ENCODE peak calls at places on chromosomes 2 and 18, in six cellular contexts. One of them, this sample, is unnamed.

GRCh38 chr2:88099798-88100488 is 27.9 kb downstream of the FABP1 start:
- DNase-seq in right lobe of liver: no peak
- DNase-seq in A549: peak
- DNase-seq in ovary: no peak
- DNase-seq in uterus: no peak
- DNase-seq in adrenal gland: no peak
- DNase-seq in this sample: peak

GRCh38 chr18:65257157-65257556 is 493.7 kb upstream of the CDH7 start:
- DNase-seq in ovary: no peak
- DNase-seq in right lobe of liver: no peak
- DNase-seq in adrenal gland: no peak
- DNase-seq in A549: no peak
- DNase-seq in uterus: no peak
- DNase-seq in this sample: no peak

GRCh38 chr2:233707979-233708644 is 4.6 kb upstream of the UGT1A5 start:
- DNase-seq in uterus: no peak
- DNase-seq in ovary: no peak
- DNase-seq in right lobe of liver: no peak
- DNase-seq in adrenal gland: no peak
- DNase-seq in A549: no peak
- DNase-seq in this sample: no peak

GRCh38 chr2:177753682-177754475 is 318.7 kb downstream of the PDE11A start:
- DNase-seq in right lobe of liver: no peak
- DNase-seq in ovary: peak
- DNase-seq in A549: peak
- DNase-seq in adrenal gland: peak
- DNase-seq in uterus: peak
- DNase-seq in this sample: no peak

GRCh38 chr2:69471793-69472192 is 34.6 kb upstream of the NFU1 start:
- DNase-seq in adrenal gland: no peak
- DNase-seq in uterus: no peak
- DNase-seq in A549: no peak
- DNase-seq in ovary: no peak
- DNase-seq in right lobe of liver: no peak
- DNase-seq in this sample: no peak

GRCh38 chr18:23752363-23752762 is 63.1 kb downstream of the LAMA3 start:
- DNase-seq in right lobe of liver: no peak
- DNase-seq in adrenal gland: no peak
- DNase-seq in uterus: no peak
- DNase-seq in ovary: no peak
- DNase-seq in A549: no peak
- DNase-seq in this sample: no peak

GRCh38 chr2:12818416-12819097 is 101.8 kb downstream of the TRIB2 start:
- DNase-seq in A549: no peak
- DNase-seq in right lobe of liver: no peak
- DNase-seq in adrenal gland: no peak
- DNase-seq in ovary: no peak
- DNase-seq in uterus: no peak
- DNase-seq in this sample: no peak

GRCh38 chr2:217434183-217434620 is 568.6 kb downstream of the TNS1 start:
- DNase-seq in right lobe of liver: peak
- DNase-seq in adrenal gland: peak
- DNase-seq in uterus: peak
- DNase-seq in ovary: peak
- DNase-seq in A549: peak
- DNase-seq in this sample: peak

GRCh38 chr2:70371753-70372152 is 69.9 kb upstream of the FAM136A start:
- DNase-seq in adrenal gland: no peak
- DNase-seq in ovary: no peak
- DNase-seq in A549: no peak
- DNase-seq in uterus: no peak
- DNase-seq in right lobe of liver: no peak
- DNase-seq in this sample: peak

GRCh38 chr2:26704441-26704977 is 12.0 kb downstream of the KCNK3 start:
- DNase-seq in ovary: no peak
- DNase-seq in A549: no peak
- DNase-seq in uterus: no peak
- DNase-seq in right lobe of liver: no peak
- DNase-seq in adrenal gland: no peak
- DNase-seq in this sample: peak

GRCh38 chr2:15251753-15252152 is 309.4 kb downstream of the NBAS start:
- DNase-seq in ovary: no peak
- DNase-seq in A549: no peak
- DNase-seq in adrenal gland: no peak
- DNase-seq in uterus: no peak
- DNase-seq in right lobe of liver: no peak
- DNase-seq in this sample: no peak

GRCh38 chr18:58668897-58669296 is 2.4 kb upstream of the MALT1 start:
- DNase-seq in uterus: no peak
- DNase-seq in adrenal gland: no peak
- DNase-seq in ovary: no peak
- DNase-seq in A549: no peak
- DNase-seq in right lobe of liver: no peak
- DNase-seq in this sample: no peak

GRCh38 chr18:38619129-38619528 is 1053.5 kb upstream of the CELF4 start:
- DNase-seq in A549: no peak
- DNase-seq in right lobe of liver: no peak
- DNase-seq in ovary: no peak
- DNase-seq in adrenal gland: no peak
- DNase-seq in uterus: no peak
- DNase-seq in this sample: no peak

GRCh38 chr18:14971461-14972185 is 223.7 kb downstream of the ANKRD30B start:
- DNase-seq in right lobe of liver: no peak
- DNase-seq in A549: no peak
- DNase-seq in ovary: no peak
- DNase-seq in adrenal gland: no peak
- DNase-seq in uterus: no peak
- DNase-seq in this sample: no peak

GRCh38 chr18:79575891-79576685 is 103.5 kb upstream of the CTDP1 start:
- DNase-seq in right lobe of liver: no peak
- DNase-seq in A549: no peak
- DNase-seq in ovary: peak
- DNase-seq in adrenal gland: no peak
- DNase-seq in uterus: peak
- DNase-seq in this sample: no peak

GRCh38 chr2:36433311-36434217 is 78.0 kb downstream of the CRIM1 start:
- DNase-seq in right lobe of liver: no peak
- DNase-seq in uterus: peak
- DNase-seq in adrenal gland: no peak
- DNase-seq in ovary: peak
- DNase-seq in A549: no peak
- DNase-seq in this sample: no peak

GRCh38 chr2:85853499-85854165 is 35.2 kb downstream of the ST3GAL5 start:
- DNase-seq in right lobe of liver: no peak
- DNase-seq in ovary: no peak
- DNase-seq in A549: no peak
- DNase-seq in adrenal gland: no peak
- DNase-seq in uterus: no peak
- DNase-seq in this sample: no peak

GRCh38 chr2:127100261-127101047 is 6.5 kb downstream of the BIN1 start:
- DNase-seq in uterus: no peak
- DNase-seq in right lobe of liver: peak
- DNase-seq in ovary: peak
- DNase-seq in A549: peak
- DNase-seq in adrenal gland: no peak
- DNase-seq in this sample: no peak
- TF ChIP-seq POLR2A in uterus: no peak
- TF ChIP-seq POLR2A in right lobe of liver: no peak
- TF ChIP-seq POLR2A in ovary: no peak
- TF ChIP-seq POLR2A in A549: no peak
- TF ChIP-seq POLR2A in adrenal gland: peak
- TF ChIP-seq POLR2A in this sample: no peak

GRCh38 chr2:6896930-6897759 is 19.6 kb downstream of the RSAD2 start:
- DNase-seq in uterus: no peak
- DNase-seq in A549: no peak
- DNase-seq in right lobe of liver: no peak
- DNase-seq in ovary: no peak
- DNase-seq in adrenal gland: no peak
- DNase-seq in this sample: no peak
- TF ChIP-seq POLR2A in uterus: no peak
- TF ChIP-seq POLR2A in A549: no peak
- TF ChIP-seq POLR2A in right lobe of liver: no peak
- TF ChIP-seq POLR2A in ovary: no peak
- TF ChIP-seq POLR2A in adrenal gland: no peak
- TF ChIP-seq POLR2A in this sample: no peak

GRCh38 chr2:96819101-96819875 is 3.2 kb downstream of the CNNM3 start:
- DNase-seq in A549: no peak
- DNase-seq in adrenal gland: peak
- DNase-seq in uterus: no peak
- DNase-seq in right lobe of liver: peak
- DNase-seq in ovary: no peak
- DNase-seq in this sample: no peak
- TF ChIP-seq POLR2A in A549: no peak
- TF ChIP-seq POLR2A in adrenal gland: no peak
- TF ChIP-seq POLR2A in uterus: no peak
- TF ChIP-seq POLR2A in right lobe of liver: no peak
- TF ChIP-seq POLR2A in ovary: no peak
- TF ChIP-seq POLR2A in this sample: no peak

DNA sequence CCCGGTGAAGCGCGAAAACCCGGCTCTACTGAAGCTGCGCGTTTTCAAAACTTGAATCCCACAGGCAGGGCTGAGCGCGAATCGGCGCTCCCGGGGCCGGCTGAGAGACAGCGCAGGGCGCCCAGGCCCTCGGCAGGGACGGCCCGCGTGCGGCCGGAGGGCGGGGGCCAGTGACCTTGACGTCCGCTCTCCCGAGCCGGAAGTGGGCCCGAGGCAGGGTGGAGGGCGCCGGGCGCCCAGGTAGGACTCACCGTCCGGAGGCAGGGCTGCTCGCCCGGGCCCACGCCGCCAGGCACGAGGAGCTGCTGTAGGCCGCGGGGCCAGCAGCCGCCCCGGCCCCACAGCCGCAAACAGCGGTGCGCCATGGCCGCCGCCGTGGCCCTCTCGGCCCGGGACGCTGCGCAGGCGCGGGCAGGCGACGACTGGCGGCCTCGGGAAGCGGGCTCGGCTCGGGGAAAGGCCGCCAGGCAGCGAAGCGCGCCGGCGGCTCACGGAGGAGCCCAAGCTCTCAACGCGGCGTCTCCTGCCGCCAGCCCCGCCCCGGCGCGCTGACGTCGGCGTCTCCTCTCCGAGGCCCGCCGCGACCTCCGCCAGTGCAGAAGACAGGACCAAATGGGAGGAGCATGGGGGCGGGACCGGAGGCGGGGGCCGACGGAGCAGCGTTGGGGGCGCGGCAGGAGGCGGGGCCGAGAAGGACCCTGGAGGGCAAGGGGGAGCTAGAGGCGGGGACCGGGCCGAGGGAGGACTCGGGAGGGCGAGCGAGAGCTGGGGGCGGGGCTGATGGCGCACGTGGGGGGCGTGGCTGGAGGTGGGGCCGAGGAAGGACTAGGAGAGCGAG is at the start of gene AFG3L2:
- DNase-seq in uterus: peak
- DNase-seq in right lobe of liver: peak
- DNase-seq in adrenal gland: peak
- DNase-seq in ovary: peak
- DNase-seq in A549: peak
- DNase-seq in this sample: peak
- TF ChIP-seq POLR2A in uterus: peak
- TF ChIP-seq POLR2A in right lobe of liver: peak
- TF ChIP-seq POLR2A in adrenal gland: peak
- TF ChIP-seq POLR2A in ovary: peak
- TF ChIP-seq POLR2A in A549: peak
- TF ChIP-seq POLR2A in this sample: peak

DNA sequence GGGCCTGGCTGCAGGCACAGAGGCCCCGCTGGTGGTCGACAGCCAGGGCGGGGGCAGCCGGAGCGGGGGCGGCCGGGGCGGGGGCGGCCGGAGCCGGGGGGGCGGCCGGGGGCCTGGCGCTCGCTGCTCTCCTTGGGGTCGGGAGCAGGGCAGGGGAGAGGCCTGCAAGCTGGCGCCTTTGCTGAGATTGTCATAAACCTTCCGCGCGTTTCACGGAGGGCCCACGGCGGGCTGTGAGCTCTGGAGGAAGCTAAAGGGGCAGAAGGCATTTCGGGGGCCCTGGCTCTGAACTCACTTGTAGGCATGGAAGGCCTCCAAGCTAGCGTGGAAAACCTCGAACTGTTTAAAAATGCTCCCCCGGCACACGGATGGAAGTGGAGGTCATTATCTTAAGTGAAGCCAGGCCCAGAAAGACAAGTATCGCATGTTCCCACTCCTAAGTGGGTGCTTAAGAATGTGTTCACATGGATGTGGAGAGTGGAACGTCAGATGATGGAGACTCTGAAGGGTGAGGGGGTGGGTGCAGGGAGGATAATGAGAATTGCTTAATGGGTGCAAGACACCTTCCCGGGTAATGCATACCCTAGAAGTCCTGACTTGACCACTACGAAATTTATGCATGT is 629 bp downstream of the PRELID3A start:
- DNase-seq in right lobe of liver: no peak
- DNase-seq in adrenal gland: no peak
- DNase-seq in ovary: no peak
- DNase-seq in A549: no peak
- DNase-seq in uterus: no peak
- DNase-seq in this sample: no peak
- TF ChIP-seq POLR2A in right lobe of liver: no peak
- TF ChIP-seq POLR2A in adrenal gland: no peak
- TF ChIP-seq POLR2A in ovary: peak
- TF ChIP-seq POLR2A in A549: no peak
- TF ChIP-seq POLR2A in uterus: no peak
- TF ChIP-seq POLR2A in this sample: no peak

GRCh38 chr2:43114210-43114609 is 112.2 kb downstream of the ZFP36L2 start:
- DNase-seq in uterus: no peak
- DNase-seq in ovary: no peak
- DNase-seq in adrenal gland: no peak
- DNase-seq in A549: no peak
- DNase-seq in right lobe of liver: no peak
- DNase-seq in this sample: no peak
- TF ChIP-seq POLR2A in uterus: no peak
- TF ChIP-seq POLR2A in ovary: no peak
- TF ChIP-seq POLR2A in adrenal gland: no peak
- TF ChIP-seq POLR2A in A549: no peak
- TF ChIP-seq POLR2A in right lobe of liver: no peak
- TF ChIP-seq POLR2A in this sample: no peak

This sample was measured in H54.